ENCODE peak calls at places on chromosomes 4 and X, in nine cellular contexts. G is stimulated activated naive CD4-positive, alpha-beta T cell; C is omental fat pad; I is adrenal gland; R is fibroblast of pulmonary artery; X is stimulated activated CD8-positive, alpha-beta memory T cell treated with anti-CD3 and anti-CD28 coated beads, Interleukin-4, amount 100 ng/mL, for 4 hours; A is MCF 10A; H is EL; V is non-pigmented ciliary epithelial cell. B is an unnamed sample.

GRCh38 chr4:3465698-3466671 is 2.9 kb downstream of the DOK7 start:
- DNase-seq in A (no peak), I (no peak), V (no peak), H (no peak), C (no peak), X (no peak), R (no peak), G (no peak), B (no peak)

GRCh38 chr4:42653606-42654560 is 3.0 kb downstream of the ATP8A1 start:
- DNase-seq in I (peak; percentile 63), R (no peak), G (no peak), A (peak; percentile 71), H (no peak), V (no peak), X (no peak), C (no peak), B (no peak)

GRCh38 chrX:39140581-39140980 is 339.3 kb downstream of the MID1IP1 start:
- DNase-seq in V (no peak), G (no peak), X (no peak), H (no peak), C (no peak), A (no peak), I (no peak), R (no peak), B (no peak)

GRCh38 chr4:15586046-15586445 is 69.1 kb downstream of the FBXL5 start:
- DNase-seq in H (no peak), X (no peak), R (no peak), G (no peak), I (no peak), C (no peak), V (no peak), A (peak; percentile 17), B (no peak)

GRCh38 chrX:64842492-64842891 is 133.8 kb downstream of the ZC4H2 start:
- DNase-seq in G (peak; percentile 42), X (peak; percentile 7), A (no peak), R (no peak), C (no peak), I (no peak), H (no peak), V (no peak), B (peak; percentile 41)

GRCh38 chr4:61243962-61244361 is 43.8 kb downstream of the ADGRL3 start:
- DNase-seq in G (no peak), I (no peak), H (no peak), V (no peak), C (no peak), R (no peak), X (no peak), A (no peak), B (no peak)

GRCh38 chrX:45850197-45850774 is 649.6 kb upstream of the DIPK2B start:
- DNase-seq in I (no peak), C (no peak), X (no peak), H (peak; percentile 11), G (peak; percentile 27), V (no peak), R (no peak), A (peak; percentile 46), B (no peak)

GRCh38 chr4:165874799-165875371 is 1.8 kb downstream of the TLL1 start:
- DNase-seq in V (no peak), I (peak; percentile 53), R (peak; percentile 28), X (no peak), A (peak; percentile 36), G (no peak), H (peak; percentile 21), C (no peak), B (no peak)

B was measured in CD4-positive, CD25-positive, alpha-beta regulatory T cell.